ENCODE peak calls at places on chromosome 10, in four cellular contexts. R, M, O and B are unnamed samples.

GRCh38 chr10:89078729-89079672 is 88.4 kb downstream of the FAS start:
- DNase-seq in R (no peak), O (no peak), M (no peak), B (no peak)

GRCh38 chr10:24952701-24953349 is 419 bp upstream of the PRTFDC1 start:
- DNase-seq in R (peak), O (no peak), M (peak), B (peak)

GRCh38 chr10:32459072-32459703 is 13.2 kb downstream of the CCDC7 start:
- DNase-seq in R (no peak), O (no peak), M (no peak), B (no peak)

GRCh38 chr10:113475381-113475807 is 77.5 kb upstream of the HABP2 start:
- DNase-seq in M (no peak), R (no peak), O (no peak), B (no peak)

GRCh38 chr10:101285519-101286070 is 56.3 kb upstream of the LBX1 start:
- DNase-seq in R (no peak), O (no peak), M (no peak), B (no peak)

GRCh38 chr10:90028312-90028711 is 326.9 kb downstream of the KIF20B start:
- DNase-seq in O (no peak), R (no peak), M (no peak), B (no peak)

GRCh38 chr10:20406607-20407188 is 490.4 kb downstream of the NEBL start:
- DNase-seq in O (no peak), R (no peak), M (no peak), B (no peak)

GRCh38 chr10:78336402-78336791 is 302.7 kb downstream of the RPS24 start:
- DNase-seq in O (no peak), R (peak), M (peak), B (peak)

GRCh38 chr10:57979466-57979865 is 288.2 kb downstream of the IPMK start:
- DNase-seq in M (no peak), O (no peak), R (no peak), B (peak)

GRCh38 chr10:89373916-89374711 is 3.7 kb upstream of the IFIT1B start:
- DNase-seq in R (peak), O (no peak), M (peak), B (peak)

GRCh38 chr10:33335550-33335799 is 1.0 kb upstream of the NRP1 start:
- DNase-seq in M (no peak), O (no peak), R (no peak), B (no peak)

GRCh38 chr10:109282510-109282909 is 640.8 kb downstream of the XPNPEP1 start:
- DNase-seq in R (peak), M (no peak), O (no peak), B (peak)

GRCh38 chr10:123913688-123914268 is 22.2 kb upstream of the CPXM2 start:
- DNase-seq in O (peak), M (peak), R (no peak), B (no peak)

GRCh38 chr10:96122824-96123223 is 7.3 kb upstream of the ZNF518A start:
- DNase-seq in R (no peak), M (no peak), O (no peak), B (no peak)

GRCh38 chr10:116836087-116836486 is 13.2 kb upstream of the ENO4 start:
- DNase-seq in R (no peak), O (no peak), M (no peak), B (no peak)

GRCh38 chr10:49080071-49080470 is 35.3 kb downstream of the VSTM4 start:
- DNase-seq in O (peak), R (peak), M (no peak), B (peak)

GRCh38 chr10:110078317-110078716 is 70.5 kb downstream of the ADD3 start:
- DNase-seq in M (no peak), O (no peak), R (no peak), B (no peak)

GRCh38 chr10:113499066-113499465 is 53.8 kb upstream of the HABP2 start:
- DNase-seq in M (no peak), O (no peak), R (no peak), B (no peak)

GRCh38 chr10:10438335-10439123 is 579.1 kb upstream of the CELF2 start:
- DNase-seq in R (peak), M (no peak), O (no peak), B (no peak)

GRCh38 chr10:97522937-97523336 is 24.2 kb downstream of the UBTD1 start:
- DNase-seq in M (no peak), O (no peak), R (no peak), B (no peak)

GRCh38 chr10:114714281-114714741 is 56.2 kb upstream of the ABLIM1 start:
- DNase-seq in R (peak), O (no peak), M (no peak), B (peak)

GRCh38 chr10:70738425-70739121 is 46.6 kb downstream of the TBATA start:
- DNase-seq in O (no peak), M (no peak), R (no peak), B (no peak)

GRCh38 chr10:59674211-59674836 is 35.3 kb downstream of the SLC16A9 start:
- DNase-seq in R (peak), M (no peak), O (no peak), B (peak)

GRCh38 chr10:17003151-17003550 is 126.5 kb downstream of the CUBN start:
- DNase-seq in O (peak), R (peak), M (no peak), B (peak)

GRCh38 chr10:58651040-58651439 is 138.4 kb downstream of the BICC1 start:
- DNase-seq in O (no peak), R (peak), M (no peak), B (peak)

GRCh38 chr10:121609426-121610380 is 11.5 kb upstream of the FGFR2 start:
- DNase-seq in M (no peak), O (no peak), R (no peak), B (no peak)

GRCh38 chr10:92066386-92066785 is 142.8 kb downstream of the BTAF1 start:
- DNase-seq in R (no peak), M (no peak), O (no peak), B (no peak)

GRCh38 chr10:71740069-71740468 is 20.5 kb upstream of the C10orf105 start:
- DNase-seq in O (peak), M (peak), R (peak), B (peak)

GRCh38 chr10:28503114-28503513 is 29.8 kb upstream of the WAC start:
- DNase-seq in R (no peak), M (no peak), O (no peak), B (no peak)

GRCh38 chr10:70374775-70375614 is 7.4 kb downstream of the LRRC20 start:
- DNase-seq in M (no peak), R (peak), O (no peak), B (peak)

GRCh38 chr10:87059401-87059800 is 35.2 kb downstream of the GLUD1 start:
- DNase-seq in M (no peak), O (no peak), R (no peak), B (no peak)

GRCh38 chr10:131083915-131084790 is 227.4 kb downstream of the TCERG1L start:
- DNase-seq in O (no peak), M (peak), R (no peak), B (no peak)